ENCODE peak calls at places on chromosomes 11 and 22, in eight cellular contexts. G is activated CD8-positive, alpha-beta memory T cell treated with anti-CD3 and anti-CD28 coated beads for 24 hours; U is stimulated activated CD4-positive, alpha-beta T cell treated with anti-CD3 and anti-CD28 coated beads, Interleukin-1b, Interleukin-23, amount 100 ng/mL, for 24 hours; H is progenitor cell of endocrine pancreas; K is BJ; Q is activated gamma-delta T cell; D is activated T-helper 9 cell treated with anti-CD3 and anti-CD28 coated beads, Interleukin-2, amount 50 U/mL, for 16 hours; J is stimulated activated CD8-positive, alpha-beta memory T cell treated with anti-CD3 and anti-CD28 coated beads, Interleukin-2, amount 100 ng/mL, for 48 hours. T is an unnamed sample.

GRCh38 chr22:24411256-24412004 is 16.0 kb upstream of the ADORA2A start:
- DNase-seq in G (no peak), U (no peak), H (no peak), K (no peak), Q (no peak), D (no peak), J (no peak), T (no peak)

GRCh38 chr11:116703421-116703820 is 69.4 kb downstream of the BUD13 start:
- DNase-seq in G (no peak), U (no peak), H (no peak), K (no peak), Q (no peak), D (no peak), J (no peak), T (no peak)

GRCh38 chr22:37781434-37782059 is 26.2 kb upstream of the GCAT start:
- DNase-seq in G (no peak), U (no peak), H (no peak), K (no peak), Q (no peak), D (no peak), J (no peak), T (no peak)

GRCh38 chr22:37552560-37553163 is 7.6 kb upstream of the CDC42EP1 start:
- DNase-seq in G (no peak), U (no peak), H (no peak), K (no peak), Q (no peak), D (no peak), J (no peak), T (no peak)

GRCh38 chr11:36501236-36501635 is 8.8 kb downstream of the TRAF6 start:
- DNase-seq in G (no peak), U (no peak), H (no peak), K (no peak), Q (no peak), D (no peak), J (no peak), T (no peak)

GRCh38 chr11:34565417-34566208 is 52.0 kb upstream of the ELF5 start:
- DNase-seq in G (no peak), U (no peak), H (no peak), K (no peak), Q (no peak), D (no peak), J (no peak), T (no peak)

GRCh38 chr11:14677146-14677545 is 33.5 kb downstream of the PDE3B start:
- DNase-seq in G (no peak), U (no peak), H (no peak), K (no peak), Q (no peak), D (no peak), J (no peak), T (no peak)

GRCh38 chr11:74870485-74870884 is 78.4 kb downstream of the XRRA1 start:
- DNase-seq in G (no peak), U (no peak), H (no peak), K (no peak), Q (no peak), D (no peak), J (no peak), T (peak)

GRCh38 chr11:18192988-18193387 is 20.4 kb downstream of the MRGPRX4 start:
- DNase-seq in G (no peak), U (no peak), H (no peak), K (no peak), Q (no peak), D (no peak), J (no peak), T (no peak)

GRCh38 chr11:76745561-76746207 is 37.5 kb upstream of the TSKU start:
- DNase-seq in G (no peak), U (no peak), H (no peak), K (no peak), Q (no peak), D (no peak), J (no peak), T (no peak)

GRCh38 chr11:1744137-1744878 is 6.1 kb downstream of the IFITM10 start:
- DNase-seq in G (peak), U (no peak), H (no peak), K (no peak), Q (no peak), D (no peak), J (no peak), T (no peak)

GRCh38 chr11:56688554-56688953 is 10.3 kb upstream of the OR9G1 start:
- DNase-seq in G (no peak), U (no peak), H (no peak), K (no peak), Q (no peak), D (no peak), J (no peak), T (no peak)

GRCh38 chr11:63142459-63142858 is 1.6 kb downstream of the SLC22A24 start:
- DNase-seq in G (no peak), U (no peak), H (no peak), K (no peak), Q (no peak), D (no peak), J (no peak), T (no peak)

GRCh38 chr11:132472411-132473205 is 1059.7 kb downstream of the OPCML start:
- DNase-seq in G (no peak), U (no peak), H (no peak), K (no peak), Q (no peak), D (no peak), J (no peak), T (no peak)

GRCh38 chr11:129960216-129961214 is 42.1 kb downstream of the PRDM10 start:
- DNase-seq in G (no peak), U (no peak), H (no peak), K (peak), Q (no peak), D (no peak), J (no peak), T (peak)

GRCh38 chr22:40281717-40282116 is 64.6 kb upstream of the ADSL start:
- DNase-seq in G (no peak), U (no peak), H (no peak), K (no peak), Q (no peak), D (no peak), J (no peak), T (no peak)

GRCh38 chr22:28570697-28571373 is 108.8 kb downstream of the TTC28 start:
- DNase-seq in G (no peak), U (no peak), H (no peak), K (no peak), Q (no peak), D (no peak), J (no peak), T (no peak)

GRCh38 chr11:10373340-10373739 is 68.5 kb downstream of the ADM start:
- DNase-seq in G (no peak), U (no peak), H (no peak), K (no peak), Q (no peak), D (no peak), J (no peak), T (no peak)

GRCh38 chr11:115433376-115433775 is 70.8 kb downstream of the CADM1 start:
- DNase-seq in G (no peak), U (no peak), H (no peak), K (no peak), Q (no peak), D (no peak), J (no peak), T (no peak)

GRCh38 chr11:42947405-42947804 is 364.4 kb upstream of the API5 start:
- DNase-seq in G (no peak), U (no peak), H (no peak), K (no peak), Q (no peak), D (no peak), J (no peak), T (no peak)

GRCh38 chr11:35794850-35795249 is 132.3 kb downstream of the TRIM44 start:
- DNase-seq in G (no peak), U (no peak), H (no peak), K (no peak), Q (no peak), D (no peak), J (no peak), T (peak)

GRCh38 chr22:19824197-19825015 is 30.3 kb downstream of the GNB1L start:
- DNase-seq in G (peak), U (no peak), H (no peak), K (no peak), Q (no peak), D (no peak), J (no peak), T (no peak)

GRCh38 chr22:38901111-38901641 is 29.2 kb upstream of the CBX6 start:
- DNase-seq in G (no peak), U (no peak), H (no peak), K (no peak), Q (no peak), D (no peak), J (no peak), T (no peak)

GRCh38 chr22:47445716-47446290 is 683.4 kb downstream of the TBC1D22A start:
- DNase-seq in G (peak), U (no peak), H (no peak), K (no peak), Q (no peak), D (no peak), J (no peak), T (no peak)

GRCh38 chr22:32339190-32340012 is 18.3 kb upstream of the RFPL3 start:
- DNase-seq in G (peak), U (no peak), H (no peak), K (no peak), Q (no peak), D (no peak), J (no peak), T (no peak)

GRCh38 chr11:43947003-43947500 is 4.6 kb downstream of the C11orf96 start:
- DNase-seq in G (no peak), U (no peak), H (no peak), K (no peak), Q (no peak), D (no peak), J (no peak), T (no peak)

T was measured in AG09319.